ENCODE peak calls at places on chromosomes 6 and 20, in six cellular contexts. X, Z, G, S, N and I are unnamed samples.

GRCh38 chr20:3786126-3786484 is 435 bp downstream of the CENPB start:
- DNase-seq in G (peak), Z (no peak), N (no peak), X (peak), S (no peak), I (no peak)

GRCh38 chr6:15907914-15908518 is 220.9 kb upstream of the MYLIP start:
- DNase-seq in N (no peak), X (no peak), S (no peak), G (no peak), Z (no peak), I (no peak)

GRCh38 chr6:128570439-128571063 is 50.2 kb upstream of the PTPRK start:
- DNase-seq in N (no peak), X (no peak), Z (no peak), S (no peak), G (no peak), I (no peak)

GRCh38 chr6:81696505-81696904 is 56.0 kb downstream of the TENT5A start:
- DNase-seq in S (no peak), X (no peak), G (no peak), Z (peak), N (no peak), I (no peak)

GRCh38 chr20:35742741-35743523 is 872 bp upstream of the RBM39 start:
- DNase-seq in G (peak), Z (no peak), N (no peak), X (no peak), S (no peak), I (no peak)

GRCh38 chr6:47000842-47001241 is 41.3 kb downstream of the ADGRF1 start:
- DNase-seq in N (no peak), Z (no peak), X (no peak), S (no peak), G (no peak), I (no peak)

GRCh38 chr6:13465734-13466133 is 21.7 kb downstream of the GFOD1 start:
- DNase-seq in Z (no peak), S (no peak), G (no peak), X (no peak), N (no peak), I (no peak)

GRCh38 chr6:149130093-149130872 is 187.2 kb upstream of the TAB2 start:
- DNase-seq in X (no peak), S (no peak), G (no peak), N (no peak), Z (no peak), I (no peak)

GRCh38 chr6:29617782-29618557 is 15.0 kb downstream of the GABBR1 start:
- DNase-seq in G (no peak), X (no peak), N (no peak), Z (no peak), S (no peak), I (no peak)